ENCODE peak calls at places on chromosomes 2 and 18, in five cellular contexts. One of them, this sample, is unnamed.

GRCh38 chr2:102107741-102108070 is 34.8 kb upstream of the IL1R1 start:
- DNase-seq in colonic mucosa: peak
- DNase-seq in AG10803: peak
- DNase-seq in right atrium auricular region: no peak
- DNase-seq in HAP-1: no peak
- DNase-seq in this sample: no peak

GRCh38 chr2:46363535-46364170 is 66.4 kb downstream of the EPAS1 start:
- DNase-seq in right atrium auricular region: no peak
- DNase-seq in HAP-1: no peak
- DNase-seq in colonic mucosa: no peak
- DNase-seq in AG10803: peak
- DNase-seq in this sample: no peak

GRCh38 chr18:70047931-70048603 is 100.4 kb upstream of the CD226 start:
- DNase-seq in right atrium auricular region: no peak
- DNase-seq in colonic mucosa: no peak
- DNase-seq in AG10803: peak
- DNase-seq in HAP-1: no peak
- DNase-seq in this sample: no peak

GRCh38 chr2:109510136-109511028 is 103.4 kb downstream of the SEPTIN10 start:
- DNase-seq in colonic mucosa: peak
- DNase-seq in AG10803: peak
- DNase-seq in HAP-1: peak
- DNase-seq in right atrium auricular region: peak
- DNase-seq in this sample: peak

GRCh38 chr2:101972621-101973434 is 18.9 kb upstream of the IL1R2 start:
- DNase-seq in HAP-1: no peak
- DNase-seq in AG10803: peak
- DNase-seq in right atrium auricular region: no peak
- DNase-seq in colonic mucosa: no peak
- DNase-seq in this sample: no peak

GRCh38 chr2:69046221-69046662 is 33.3 kb downstream of the ANTXR1 start:
- DNase-seq in HAP-1: no peak
- DNase-seq in colonic mucosa: no peak
- DNase-seq in right atrium auricular region: no peak
- DNase-seq in AG10803: peak
- DNase-seq in this sample: peak

GRCh38 chr2:126719191-126720030 is 63.5 kb downstream of the GYPC start:
- DNase-seq in colonic mucosa: no peak
- DNase-seq in right atrium auricular region: peak
- DNase-seq in HAP-1: no peak
- DNase-seq in AG10803: no peak
- DNase-seq in this sample: peak

GRCh38 chr2:24082787-24083566 is 1.7 kb downstream of the TP53I3 start:
- DNase-seq in colonic mucosa: no peak
- DNase-seq in right atrium auricular region: no peak
- DNase-seq in HAP-1: no peak
- DNase-seq in AG10803: no peak
- DNase-seq in this sample: no peak

GRCh38 chr2:68379184-68379708 is 14.2 kb downstream of the PLEK start:
- DNase-seq in right atrium auricular region: no peak
- DNase-seq in HAP-1: no peak
- DNase-seq in colonic mucosa: no peak
- DNase-seq in AG10803: no peak
- DNase-seq in this sample: no peak

GRCh38 chr18:42028232-42028832 is 73.3 kb downstream of the PIK3C3 start:
- DNase-seq in colonic mucosa: peak
- DNase-seq in HAP-1: peak
- DNase-seq in AG10803: peak
- DNase-seq in right atrium auricular region: no peak
- DNase-seq in this sample: no peak

GRCh38 chr18:41600693-41601391 is 354.2 kb upstream of the PIK3C3 start:
- DNase-seq in colonic mucosa: no peak
- DNase-seq in AG10803: no peak
- DNase-seq in HAP-1: no peak
- DNase-seq in right atrium auricular region: no peak
- DNase-seq in this sample: no peak

GRCh38 chr18:24600076-24600654 is 139.7 kb downstream of the HRH4 start:
- DNase-seq in HAP-1: peak
- DNase-seq in colonic mucosa: peak
- DNase-seq in right atrium auricular region: no peak
- DNase-seq in AG10803: peak
- DNase-seq in this sample: no peak

GRCh38 chr2:105515581-105516415 is 116.9 kb upstream of the FHL2 start:
- DNase-seq in HAP-1: no peak
- DNase-seq in right atrium auricular region: peak
- DNase-seq in AG10803: no peak
- DNase-seq in colonic mucosa: no peak
- DNase-seq in this sample: peak

GRCh38 chr18:53739700-53740099 is 484.8 kb downstream of the MBD2 start:
- DNase-seq in colonic mucosa: no peak
- DNase-seq in right atrium auricular region: no peak
- DNase-seq in AG10803: no peak
- DNase-seq in HAP-1: no peak
- DNase-seq in this sample: no peak

GRCh38 chr2:150690870-150691269 is 203.4 kb upstream of the RND3 start:
- DNase-seq in colonic mucosa: no peak
- DNase-seq in right atrium auricular region: no peak
- DNase-seq in HAP-1: no peak
- DNase-seq in AG10803: peak
- DNase-seq in this sample: no peak

GRCh38 chr2:96157649-96158553 is 12.7 kb upstream of the DUSP2 start:
- DNase-seq in right atrium auricular region: no peak
- DNase-seq in AG10803: no peak
- DNase-seq in colonic mucosa: no peak
- DNase-seq in HAP-1: no peak
- DNase-seq in this sample: no peak

GRCh38 chr18:57287766-57288165 is 64.6 kb upstream of the ST8SIA3 start:
- DNase-seq in AG10803: no peak
- DNase-seq in right atrium auricular region: no peak
- DNase-seq in HAP-1: no peak
- DNase-seq in colonic mucosa: no peak
- DNase-seq in this sample: no peak

GRCh38 chr2:122251153-122251552 is 495.7 kb downstream of the TSN start:
- DNase-seq in right atrium auricular region: no peak
- DNase-seq in AG10803: peak
- DNase-seq in HAP-1: no peak
- DNase-seq in colonic mucosa: no peak
- DNase-seq in this sample: peak

GRCh38 chr2:8456149-8457091 is 225.4 kb upstream of the ID2 start:
- DNase-seq in AG10803: no peak
- DNase-seq in right atrium auricular region: no peak
- DNase-seq in colonic mucosa: no peak
- DNase-seq in HAP-1: no peak
- DNase-seq in this sample: no peak

GRCh38 chr2:71888741-71889445 is 258.8 kb downstream of the CYP26B1 start:
- DNase-seq in colonic mucosa: no peak
- DNase-seq in HAP-1: no peak
- DNase-seq in AG10803: peak
- DNase-seq in right atrium auricular region: peak
- DNase-seq in this sample: peak

GRCh38 chr18:11982981-11983380 is 1.7 kb downstream of the IMPA2 start:
- DNase-seq in colonic mucosa: peak
- DNase-seq in HAP-1: peak
- DNase-seq in AG10803: no peak
- DNase-seq in right atrium auricular region: no peak
- DNase-seq in this sample: no peak

GRCh38 chr2:176569574-176569973 is 300.3 kb downstream of the MTX2 start:
- DNase-seq in colonic mucosa: no peak
- DNase-seq in right atrium auricular region: no peak
- DNase-seq in AG10803: no peak
- DNase-seq in HAP-1: no peak
- DNase-seq in this sample: no peak

GRCh38 chr18:24802439-24802838 is 342.0 kb downstream of the HRH4 start:
- DNase-seq in right atrium auricular region: no peak
- DNase-seq in AG10803: no peak
- DNase-seq in colonic mucosa: peak
- DNase-seq in HAP-1: no peak
- DNase-seq in this sample: peak

GRCh38 chr2:20012032-20012281 is 511 bp downstream of the MATN3 start:
- DNase-seq in colonic mucosa: no peak
- DNase-seq in HAP-1: no peak
- DNase-seq in right atrium auricular region: no peak
- DNase-seq in AG10803: no peak
- DNase-seq in this sample: no peak

GRCh38 chr2:20012282-20013060 is at the start of gene MATN3:
- DNase-seq in right atrium auricular region: no peak
- DNase-seq in colonic mucosa: peak
- DNase-seq in HAP-1: no peak
- DNase-seq in AG10803: peak
- DNase-seq in this sample: no peak

GRCh38 chr2:20013061-20013721 is 723 bp upstream of the MATN3 start:
- DNase-seq in colonic mucosa: no peak
- DNase-seq in right atrium auricular region: no peak
- DNase-seq in AG10803: no peak
- DNase-seq in HAP-1: no peak
- DNase-seq in this sample: no peak

GRCh38 chr2:20008703-20009102 is 3.8 kb downstream of the MATN3 start:
- DNase-seq in colonic mucosa: no peak
- DNase-seq in AG10803: no peak
- DNase-seq in right atrium auricular region: no peak
- DNase-seq in HAP-1: no peak
- DNase-seq in this sample: no peak

GRCh38 chr2:20011276-20012031 is 1.0 kb downstream of the MATN3 start:
- DNase-seq in AG10803: no peak
- DNase-seq in HAP-1: no peak
- DNase-seq in right atrium auricular region: no peak
- DNase-seq in colonic mucosa: no peak
- DNase-seq in this sample: no peak
- H3K4me3 ChIP-seq in AG10803: no peak
- H3K4me3 ChIP-seq in HAP-1: no peak
- H3K4me3 ChIP-seq in right atrium auricular region: no peak
- H3K4me3 ChIP-seq in colonic mucosa: no peak
- H3K4me3 ChIP-seq in this sample: no peak

DNA sequence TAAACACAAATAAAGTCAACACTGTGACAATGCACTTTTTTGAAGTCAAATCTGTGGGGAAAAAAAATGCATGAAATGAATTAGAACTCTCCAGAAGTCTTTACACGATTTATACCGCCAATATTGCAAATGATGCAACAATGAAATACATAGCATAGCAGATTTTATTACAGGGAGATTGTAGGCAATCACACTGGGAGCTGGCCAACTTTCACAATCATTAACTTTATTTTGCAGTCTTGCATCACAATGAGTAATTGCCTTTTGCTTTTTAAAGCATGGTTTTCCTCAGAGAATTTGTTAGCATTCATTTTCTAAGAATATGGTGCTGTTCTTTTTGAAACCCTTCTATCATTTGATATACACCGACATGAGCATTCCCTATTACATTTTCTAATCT is 366.4 kb upstream of the FSIP2 start:
- DNase-seq in AG10803: no peak
- DNase-seq in colonic mucosa: peak
- DNase-seq in HAP-1: no peak
- DNase-seq in right atrium auricular region: no peak
- DNase-seq in this sample: no peak
- H3K4me3 ChIP-seq in AG10803: no peak
- H3K4me3 ChIP-seq in colonic mucosa: no peak
- H3K4me3 ChIP-seq in HAP-1: no peak
- H3K4me3 ChIP-seq in right atrium auricular region: no peak
- H3K4me3 ChIP-seq in this sample: no peak

DNA sequence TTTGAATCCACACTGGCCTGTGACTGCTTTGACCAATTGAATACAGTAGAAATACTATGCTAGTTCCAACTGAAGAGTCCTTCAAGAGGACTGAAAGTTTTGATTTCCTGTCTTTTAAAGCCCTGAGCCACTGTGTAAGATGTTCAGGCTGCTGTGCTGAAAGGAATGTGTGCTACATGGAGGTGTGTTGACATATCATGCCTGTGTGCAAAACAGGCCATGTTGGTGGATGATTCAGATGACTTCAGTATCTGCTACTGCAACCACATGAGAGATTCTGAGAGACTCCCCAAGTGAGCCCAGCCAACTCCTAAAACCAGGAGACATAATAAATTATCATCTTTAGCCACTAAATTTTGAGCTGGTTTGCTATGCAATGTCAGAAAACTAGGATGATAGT is 662.9 kb downstream of the ZEB2 start:
- DNase-seq in right atrium auricular region: no peak
- DNase-seq in AG10803: peak
- DNase-seq in colonic mucosa: no peak
- DNase-seq in HAP-1: no peak
- DNase-seq in this sample: no peak
- H3K4me3 ChIP-seq in right atrium auricular region: no peak
- H3K4me3 ChIP-seq in AG10803: no peak
- H3K4me3 ChIP-seq in colonic mucosa: no peak
- H3K4me3 ChIP-seq in HAP-1: no peak
- H3K4me3 ChIP-seq in this sample: no peak

DNA sequence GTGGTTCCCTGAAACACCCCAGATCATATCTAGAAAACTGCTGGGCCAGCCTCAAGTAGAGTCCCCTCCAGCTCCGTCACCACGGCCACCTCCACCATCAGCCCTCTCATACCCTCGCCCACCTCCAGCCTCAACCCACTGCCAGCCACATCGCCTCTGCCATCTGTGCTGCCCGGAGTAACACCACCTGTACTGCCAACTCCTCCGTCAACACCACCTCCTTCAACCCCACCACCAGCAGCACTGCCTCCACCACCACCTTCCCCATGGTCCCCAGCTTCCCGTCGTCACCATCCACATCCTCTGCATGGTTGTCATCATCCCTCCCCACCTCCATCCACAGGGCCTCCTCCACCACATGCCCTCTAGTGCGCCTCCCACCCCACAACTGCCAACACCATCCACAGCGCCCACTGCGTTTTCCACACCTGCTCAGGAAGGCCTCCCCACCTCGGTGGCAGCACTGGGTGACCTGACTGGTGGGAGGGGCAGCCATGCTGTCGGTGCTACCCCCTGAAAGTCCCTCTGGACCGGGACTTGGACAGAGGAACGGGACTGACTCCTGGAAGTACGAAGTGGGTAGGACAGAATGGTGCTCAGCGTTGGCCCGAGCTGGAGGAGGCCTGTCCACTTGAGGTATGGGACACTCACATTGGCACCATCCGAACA is 1.6 kb downstream of the SNED1 start:
- DNase-seq in right atrium auricular region: peak
- DNase-seq in AG10803: no peak
- DNase-seq in HAP-1: no peak
- DNase-seq in colonic mucosa: peak
- DNase-seq in this sample: no peak
- H3K4me3 ChIP-seq in right atrium auricular region: peak
- H3K4me3 ChIP-seq in AG10803: peak
- H3K4me3 ChIP-seq in HAP-1: no peak
- H3K4me3 ChIP-seq in colonic mucosa: no peak
- H3K4me3 ChIP-seq in this sample: peak

GRCh38 chr18:63155910-63156773 is 163.4 kb downstream of the BCL2 start:
- DNase-seq in colonic mucosa: no peak
- DNase-seq in HAP-1: no peak
- DNase-seq in AG10803: no peak
- DNase-seq in right atrium auricular region: no peak
- DNase-seq in this sample: no peak

GRCh38 chr18:63158676-63159291 is 160.8 kb downstream of the BCL2 start:
- DNase-seq in AG10803: no peak
- DNase-seq in HAP-1: no peak
- DNase-seq in colonic mucosa: no peak
- DNase-seq in right atrium auricular region: no peak
- DNase-seq in this sample: no peak

GRCh38 chr18:63159590-63159989 is 160.0 kb downstream of the BCL2 start:
- DNase-seq in right atrium auricular region: no peak
- DNase-seq in colonic mucosa: no peak
- DNase-seq in AG10803: no peak
- DNase-seq in HAP-1: no peak
- DNase-seq in this sample: no peak

GRCh38 chr18:63157293-63158011 is 162.1 kb downstream of the BCL2 start:
- DNase-seq in colonic mucosa: no peak
- DNase-seq in right atrium auricular region: no peak
- DNase-seq in AG10803: no peak
- DNase-seq in HAP-1: no peak
- DNase-seq in this sample: no peak

GRCh38 chr18:63158012-63158631 is 161.4 kb downstream of the BCL2 start:
- DNase-seq in colonic mucosa: no peak
- DNase-seq in HAP-1: no peak
- DNase-seq in AG10803: no peak
- DNase-seq in right atrium auricular region: no peak
- DNase-seq in this sample: no peak
- H3K4me3 ChIP-seq in colonic mucosa: no peak
- H3K4me3 ChIP-seq in HAP-1: no peak
- H3K4me3 ChIP-seq in AG10803: no peak
- H3K4me3 ChIP-seq in right atrium auricular region: no peak
- H3K4me3 ChIP-seq in this sample: no peak

This sample was measured in esophagus muscularis mucosa.